ENCODE peak calls at places on chromosomes 12 and 14, in nine cellular contexts. Q, Z, R, U, G, L, M, D and J are unnamed samples.
A peak's percentile ranks its signal among the peaks of the same experiment; 100 is the strongest.

GRCh38 chr12:9041321-9041720 is 52.0 kb downstream of the KLRG1 start:
- DNase-seq in Q (peak; percentile 17), Z (no peak), R (no peak), U (no peak), G (no peak), L (no peak), M (no peak), D (no peak), J (no peak)

GRCh38 chr12:1575799-1576401 is 18.5 kb downstream of the FBXL14 start:
- DNase-seq in Q (peak; percentile 75), Z (no peak), R (no peak), U (no peak), G (no peak), L (no peak), M (peak; percentile 34), D (no peak), J (no peak)

GRCh38 chr14:99055816-99056215 is 216.2 kb downstream of the BCL11B start:
- DNase-seq in Q (no peak), Z (no peak), R (no peak), U (no peak), G (no peak), L (no peak), M (no peak), D (no peak), J (no peak)

GRCh38 chr14:101620821-101621785 is 59.8 kb downstream of the DIO3 start:
- DNase-seq in Q (no peak), Z (no peak), R (peak; percentile 67), U (no peak), G (no peak), L (peak; percentile 20), M (no peak), D (no peak), J (no peak)

GRCh38 chr12:66107451-66107915 is 23.1 kb downstream of the LLPH start:
- DNase-seq in Q (peak; percentile 94), Z (peak; percentile 93), R (no peak), U (peak; percentile 92), G (peak; percentile 97), L (peak; percentile 31), M (peak; percentile 83), D (peak; percentile 31), J (peak; percentile 42)

GRCh38 chr12:113086249-113087164 is 30.0 kb downstream of the DTX1 start:
- DNase-seq in Q (no peak), Z (no peak), R (peak; percentile 88), U (no peak), G (no peak), L (no peak), M (no peak), D (no peak), J (no peak)

GRCh38 chr12:96047621-96048211 is 12.3 kb upstream of the LTA4H start:
- DNase-seq in Q (peak; percentile 72), Z (peak; percentile 93), R (no peak), U (peak; percentile 74), G (peak; percentile 29), L (peak; percentile 48), M (peak; percentile 33), D (no peak), J (no peak)

GRCh38 chr12:1809606-1810140 is 10.7 kb upstream of the LRTM2 start:
- DNase-seq in Q (no peak), Z (no peak), R (peak; percentile 61), U (no peak), G (no peak), L (no peak), M (peak; percentile 33), D (no peak), J (no peak)

GRCh38 chr12:110941391-110941790 is 21.0 kb upstream of the MYL2 start:
- DNase-seq in Q (no peak), Z (no peak), R (peak; percentile 56), U (no peak), G (no peak), L (no peak), M (no peak), D (no peak), J (no peak)

GRCh38 chr14:61581340-61581739 is 114.0 kb upstream of the HIF1A start:
- DNase-seq in Q (no peak), Z (no peak), R (no peak), U (no peak), G (no peak), L (no peak), M (no peak), D (no peak), J (no peak)

GRCh38 chr14:22898302-22898894 is 15.4 kb downstream of the REM2 start:
- DNase-seq in Q (peak; percentile 88), Z (no peak), R (no peak), U (peak; percentile 24), G (no peak), L (no peak), M (peak; percentile 50), D (no peak), J (no peak)

GRCh38 chr12:116813271-116814041 is 67.8 kb downstream of the HRK start:
- DNase-seq in Q (peak; percentile 40), Z (peak; percentile 41), R (no peak), U (no peak), G (no peak), L (no peak), M (no peak), D (no peak), J (peak; percentile 41)

GRCh38 chr12:116821291-116821690 is 60.0 kb downstream of the HRK start:
- DNase-seq in Q (no peak), Z (no peak), R (peak; percentile 75), U (no peak), G (no peak), L (no peak), M (no peak), D (no peak), J (no peak)

GRCh38 chr12:116820077-116820656 is 61.1 kb downstream of the HRK start:
- DNase-seq in Q (no peak), Z (no peak), R (peak; percentile 66), U (no peak), G (no peak), L (no peak), M (no peak), D (no peak), J (no peak)

GRCh38 chr12:116818341-116818856 is 62.8 kb downstream of the HRK start:
- DNase-seq in Q (peak; percentile 23), Z (no peak), R (peak; percentile 73), U (no peak), G (peak; percentile 23), L (peak; percentile 31), M (peak; percentile 51), D (no peak), J (no peak)

GRCh38 chr12:116818948-116819832 is 62.1 kb downstream of the HRK start:
- DNase-seq in Q (peak; percentile 92), Z (peak; percentile 76), R (peak; percentile 95), U (peak; percentile 93), G (peak; percentile 70), L (peak; percentile 91), M (peak; percentile 93), D (peak; percentile 88), J (peak; percentile 97)
- TF ChIP-seq POLR2A in Q (peak; percentile 87), Z (peak; percentile 14), R (peak; percentile 15), U (peak; percentile 75), G (peak; percentile 70), L (no peak), M (peak; percentile 80), D (peak; percentile 82), J (peak; percentile 71)

DNA sequence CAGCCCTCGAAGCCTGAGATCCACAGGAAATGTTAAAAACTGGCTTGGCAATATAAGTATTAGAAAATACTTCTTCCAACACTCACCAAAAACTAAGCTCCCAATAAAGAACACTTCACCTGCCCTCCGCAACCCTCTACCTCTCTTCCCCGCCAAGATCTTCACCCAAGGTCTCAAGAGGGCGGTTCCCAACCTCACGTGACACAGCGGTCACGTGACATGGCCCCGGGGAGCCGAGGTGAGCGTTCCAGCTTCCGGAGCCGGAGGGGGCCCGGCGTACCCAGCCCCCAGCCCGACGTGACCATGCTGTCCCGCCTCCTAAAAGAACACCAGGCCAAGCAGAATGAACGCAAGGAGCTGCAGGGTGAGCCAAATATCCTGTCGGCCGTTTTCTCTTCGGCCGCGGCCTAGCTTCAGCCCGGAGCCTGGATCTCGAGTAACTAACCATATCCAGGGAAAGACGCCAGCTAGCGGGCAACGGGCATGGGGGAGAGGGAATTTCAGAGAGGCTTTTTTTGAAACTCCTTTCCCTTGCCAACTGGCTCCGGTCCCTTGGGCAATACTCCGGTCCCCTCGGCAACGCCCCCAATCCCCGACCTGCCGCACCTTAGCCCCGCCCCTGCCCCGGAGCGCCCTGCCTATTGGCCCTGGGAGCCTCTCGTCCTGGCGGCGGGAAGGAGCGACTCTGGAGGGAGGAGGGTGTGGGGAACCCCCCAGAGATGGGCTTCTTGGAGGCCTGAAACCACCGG is at the start of gene BLOC1S1:
- DNase-seq in Q (peak; percentile 91), Z (peak; percentile 94), R (peak; percentile 98), U (peak; percentile 98), G (peak; percentile 92), L (peak; percentile 96), M (peak; percentile 96), D (peak; percentile 97), J (peak; percentile 85)
- TF ChIP-seq POLR2A in Q (no peak), Z (peak; percentile 49), R (no peak), U (peak; percentile 37), G (peak; percentile 55), L (no peak), M (peak; percentile 72), D (peak; percentile 52), J (peak; percentile 44)

GRCh38 chr14:57714487-57714899 is 151.4 kb downstream of the SLC35F4 start:
- DNase-seq in Q (no peak), Z (no peak), R (no peak), U (no peak), G (no peak), L (no peak), M (no peak), D (no peak), J (no peak)
- TF ChIP-seq POLR2A in Q (no peak), Z (no peak), R (no peak), U (no peak), G (no peak), L (no peak), M (no peak), D (no peak), J (no peak)

GRCh38 chr12:31752450-31752849 is 23.6 kb upstream of the AMN1 start:
- DNase-seq in Q (no peak), Z (no peak), R (no peak), U (no peak), G (no peak), L (no peak), M (no peak), D (no peak), J (no peak)

GRCh38 chr12:31745242-31745641 is 16.4 kb upstream of the AMN1 start:
- DNase-seq in Q (no peak), Z (no peak), R (no peak), U (no peak), G (no peak), L (no peak), M (no peak), D (no peak), J (no peak)

GRCh38 chr12:31750747-31751039 is 21.9 kb upstream of the AMN1 start:
- DNase-seq in Q (no peak), Z (no peak), R (no peak), U (peak; percentile 19), G (no peak), L (no peak), M (no peak), D (no peak), J (no peak)

DNA sequence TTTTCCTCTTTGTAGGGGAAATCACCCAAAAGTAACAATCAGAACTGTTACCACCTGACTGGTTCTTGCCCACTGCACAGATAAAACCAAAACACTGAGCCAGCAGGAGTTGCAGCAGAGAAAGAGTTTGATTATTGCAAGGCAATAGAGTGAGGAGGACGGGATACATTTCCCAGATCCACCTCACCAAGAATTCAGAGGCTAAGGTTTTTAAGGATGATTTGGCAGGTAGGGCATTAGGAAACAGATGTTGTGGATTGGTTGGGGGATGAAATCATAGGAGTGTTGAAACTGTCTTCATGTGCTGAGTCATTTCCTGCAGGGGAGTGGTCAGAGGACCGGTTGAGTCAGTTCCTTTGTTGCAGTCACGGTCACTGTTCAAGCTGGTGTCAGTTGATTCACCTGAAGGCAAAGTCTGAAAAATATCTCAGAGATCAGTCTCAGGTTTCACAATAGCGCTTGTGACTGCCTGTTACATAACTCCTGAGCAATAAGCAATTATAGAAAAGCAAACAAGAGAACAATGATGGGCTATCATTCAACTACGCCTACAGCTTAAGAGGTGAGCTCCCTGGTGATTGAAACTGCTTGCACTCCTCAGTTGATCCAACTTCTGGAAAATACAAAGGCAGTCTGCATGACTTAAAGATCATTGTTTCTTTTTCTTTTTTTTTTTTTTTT is 20.3 kb upstream of the AMN1 start:
- DNase-seq in Q (peak; percentile 98), Z (peak; percentile 99), R (peak; percentile 78), U (peak; percentile 100), G (peak; percentile 53), L (peak; percentile 87), M (peak; percentile 26), D (peak; percentile 52), J (peak; percentile 63)
- TF ChIP-seq POLR2A in Q (no peak), Z (no peak), R (no peak), U (no peak), G (no peak), L (no peak), M (no peak), D (peak; percentile 79), J (no peak)